ENCODE peak calls at places on chromosomes 13 and 19, in five cellular contexts. I is aorta, M is heart left ventricle, Q is pancreas, D is mammary epithelial cell. P is an unnamed sample. For H3K4me1, the result is how much of the 10 kb centered on the place peaks cover.

GRCh38 chr19:13103961-13104847 is 1.5 kb upstream of the LYL1 start:
- DNase-seq in I (peak), M (peak), Q (no peak), D (no peak), P (no peak)

GRCh38 chr19:48686103-48686502 is 9.7 kb upstream of the FUT2 start:
- DNase-seq in I (no peak), M (no peak), Q (no peak), D (no peak), P (no peak)

GRCh38 chr13:101499406-101499805 is 46.9 kb downstream of the ITGBL1 start:
- DNase-seq in I (no peak), M (no peak), Q (no peak), D (no peak), P (no peak)

GRCh38 chr13:68897331-68897730 is 1210.3 kb upstream of the ATXN8OS start:
- DNase-seq in I (no peak), M (no peak), Q (no peak), D (no peak), P (no peak)

GRCh38 chr19:14837391-14837790 is 2.4 kb upstream of the OR7A5 start:
- DNase-seq in I (no peak), M (no peak), Q (no peak), D (no peak), P (no peak)

GRCh38 chr13:101452519-101453485 is at the start of gene ITGBL1:
- DNase-seq in I (peak), M (no peak), Q (no peak), D (peak), P (peak)

GRCh38 chr19:13023666-13024065 is 28.4 kb downstream of the NFIX start:
- DNase-seq in I (no peak), M (no peak), Q (no peak), D (no peak), P (no peak)

GRCh38 chr13:81487151-81487550 is 1146.2 kb upstream of the SPRY2 start:
- DNase-seq in I (no peak), M (no peak), Q (peak), D (peak), P (no peak)

GRCh38 chr19:15264933-15265206 is 32.6 kb upstream of the EPHX3 start:
- DNase-seq in I (no peak), M (no peak), Q (no peak), D (no peak), P (no peak)

GRCh38 chr13:84999252-84999651 is 800.0 kb downstream of the SLITRK6 start:
- DNase-seq in I (no peak), M (no peak), Q (no peak), D (no peak), P (no peak)

GRCh38 chr19:29484876-29485275 is 40.9 kb upstream of the VSTM2B start:
- DNase-seq in I (no peak), M (peak), Q (no peak), D (no peak), P (no peak)

GRCh38 chr19:57282011-57282636 is 1.8 kb downstream of the ZNF460 start:
- DNase-seq in I (no peak), M (no peak), Q (no peak), D (peak), P (no peak)

GRCh38 chr19:13718733-13719132 is 45.6 kb upstream of the MRI1 start:
- DNase-seq in I (no peak), M (peak), Q (peak), D (peak), P (no peak)

DNA sequence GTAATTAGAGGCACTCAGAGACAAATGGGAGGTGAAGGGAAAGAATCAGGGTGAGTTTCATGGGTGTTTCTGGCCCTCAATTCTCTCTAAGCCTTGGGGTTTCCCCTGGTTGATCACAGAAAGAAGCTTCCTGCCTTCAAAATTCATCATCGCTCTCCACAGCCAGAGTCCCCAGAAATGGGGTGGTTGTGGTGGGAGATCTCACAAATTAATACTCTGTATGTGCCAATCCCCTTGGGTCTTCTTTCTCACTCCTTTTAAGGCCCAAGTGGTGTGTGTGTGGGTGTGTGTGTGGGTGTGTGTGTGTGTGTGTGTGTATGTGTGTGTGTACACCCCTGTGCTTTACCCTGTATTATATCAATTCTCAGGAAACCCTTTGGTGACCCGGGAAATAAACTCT is 2.7 kb upstream of the FCGBP start:
- DNase-seq in I (no peak), M (no peak), Q (no peak), D (no peak), P (no peak)
- H3K4me1 ChIP-seq in I (under half), M (under half), Q (under half), D (under half), P (under half)

GRCh38 chr19:45470147-45471081 is 2.6 kb downstream of the FOSB start:
- DNase-seq in I (peak), M (peak), Q (peak), D (peak), P (peak)
- H3K27ac ChIP-seq in I (peak), M (peak), Q (peak), D (peak), P (peak)

GRCh38 chr19:11089254-11090013 is at the start of gene LDLR:
- DNase-seq in I (peak), M (peak), Q (peak), D (peak), P (peak)

GRCh38 chr19:11091343-11092153 is 2.3 kb downstream of the LDLR start:
- DNase-seq in I (no peak), M (peak), Q (peak), D (peak), P (peak)

GRCh38 chr19:11087870-11088507 is 1.3 kb upstream of the LDLR start:
- DNase-seq in I (no peak), M (no peak), Q (no peak), D (no peak), P (no peak)

GRCh38 chr19:11090264-11091032 is 1.2 kb downstream of the LDLR start:
- DNase-seq in I (peak), M (peak), Q (peak), D (peak), P (peak)

DNA sequence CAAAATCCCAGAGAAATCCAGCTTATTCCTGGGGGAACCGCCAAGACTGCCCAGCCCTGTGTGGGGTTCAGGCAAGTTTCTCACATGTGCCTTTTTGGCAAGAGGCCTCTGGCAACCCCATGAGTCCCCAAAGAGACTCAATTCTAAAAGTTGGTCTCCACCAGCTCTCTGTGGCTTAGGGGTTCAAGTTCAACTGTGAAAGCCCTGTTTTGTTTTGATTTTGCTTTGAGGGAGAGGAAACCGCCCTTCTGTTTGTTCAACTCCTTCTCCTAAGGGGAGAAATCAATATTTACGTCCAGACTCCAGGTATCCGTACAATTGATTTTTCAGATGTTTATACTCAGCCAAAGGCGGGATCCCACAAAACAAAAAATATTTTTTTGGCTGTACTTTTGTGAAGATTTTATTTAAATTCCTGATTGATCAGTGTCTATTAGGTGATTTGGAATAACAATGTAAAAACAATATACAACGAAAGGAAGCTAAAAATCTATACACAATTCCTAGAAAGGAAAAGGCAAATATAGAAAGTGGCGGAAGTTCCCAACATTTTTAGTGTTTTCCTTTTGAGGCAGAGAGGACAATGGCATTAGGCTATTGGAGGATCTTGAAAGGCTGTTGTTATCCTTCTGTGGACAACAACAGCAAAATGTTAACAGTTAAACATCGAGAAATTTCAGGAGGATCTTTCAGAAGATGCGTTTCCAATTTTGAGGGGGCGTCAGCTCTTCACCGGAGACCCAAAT is 582 bp upstream of the LDLR start:
- DNase-seq in I (no peak), M (no peak), Q (no peak), D (no peak), P (peak)
- H3K4me1 ChIP-seq in I (under half), M (half or more), Q (half or more), D (under half), P (half or more)

DNA sequence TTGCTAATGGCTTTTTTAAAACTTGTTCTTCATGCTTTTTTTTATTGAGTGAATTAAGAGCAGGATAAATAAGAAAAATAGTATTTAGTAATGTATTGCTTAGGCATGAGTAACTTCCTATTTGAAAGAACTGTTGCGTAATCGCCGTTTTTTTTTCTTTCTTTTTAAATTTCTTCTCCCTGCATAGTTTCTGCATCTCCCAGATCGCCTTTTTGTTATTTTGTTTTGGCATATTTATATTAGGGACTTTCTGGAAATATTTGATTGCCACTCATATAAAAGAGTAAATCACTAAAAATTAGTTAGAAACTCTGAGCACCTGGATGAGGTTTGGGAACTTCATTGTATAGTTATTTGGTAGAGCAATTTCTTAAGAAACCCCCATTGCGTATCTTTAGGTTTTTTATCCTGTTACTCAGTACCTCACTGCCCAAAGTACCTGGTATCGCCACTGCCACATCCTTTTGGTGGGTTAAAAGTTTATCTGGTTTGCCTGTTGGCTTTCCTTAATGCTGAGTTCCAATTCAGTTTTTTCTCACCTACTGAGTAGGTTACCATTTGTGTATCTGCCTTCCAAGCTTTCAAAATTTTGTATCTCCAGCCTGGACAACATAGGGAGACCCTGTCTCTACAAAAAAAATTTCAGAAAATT is 36.2 kb upstream of the LPAR6 start:
- DNase-seq in I (no peak), M (no peak), Q (no peak), D (peak), P (no peak)
- H3K27ac ChIP-seq in I (no peak), M (peak), Q (no peak), D (peak), P (peak)

GRCh38 chr19:37909661-37910199 is 2.7 kb downstream of the SIPA1L3 start:
- DNase-seq in I (no peak), M (no peak), Q (no peak), D (no peak), P (no peak)
- H3K4me1 ChIP-seq in I (under half), M (under half), Q (under half), D (under half), P (under half)

GRCh38 chr19:2820112-2820702 is 539 bp downstream of the ZNF554 start:
- DNase-seq in I (no peak), M (no peak), Q (peak), D (no peak), P (no peak)
- H3K27ac ChIP-seq in I (no peak), M (peak), Q (no peak), D (peak), P (peak)

P was measured in suprapubic skin.